ENCODE peak calls at places on chromosome 12, in four cellular contexts. L, Y, M and C are unnamed samples.
A peak's percentile ranks its signal among the peaks of the same experiment; 100 is the strongest.

GRCh38 chr12:46264057-46264456 is 4.8 kb downstream of the SLC38A1 start:
- DNase-seq in L (no peak), Y (no peak), M (no peak), C (no peak)

GRCh38 chr12:113103756-113104450 is 31.7 kb downstream of the RASAL1 start:
- DNase-seq in L (no peak), Y (peak; percentile 68), M (peak; percentile 27), C (peak; percentile 89)

GRCh38 chr12:120797677-120798642 is 72.3 kb downstream of the ACADS start:
- DNase-seq in L (peak; percentile 51), Y (no peak), M (no peak), C (no peak)

GRCh38 chr12:5096241-5096880 is 52.7 kb downstream of the KCNA5 start:
- DNase-seq in L (no peak), Y (no peak), M (no peak), C (no peak)

GRCh38 chr12:59716049-59716448 is 120.2 kb downstream of the SLC16A7 start:
- DNase-seq in L (no peak), Y (no peak), M (no peak), C (no peak)

GRCh38 chr12:13749380-13749779 is 232.0 kb downstream of the GRIN2B start:
- DNase-seq in L (no peak), Y (no peak), M (no peak), C (peak; percentile 85)

GRCh38 chr12:89695830-89696229 is 12.8 kb downstream of the ATP2B1 start:
- DNase-seq in L (no peak), Y (no peak), M (no peak), C (no peak)

GRCh38 chr12:98821232-98821631 is 176.1 kb downstream of the APAF1 start:
- DNase-seq in L (no peak), Y (no peak), M (no peak), C (peak; percentile 56)

GRCh38 chr12:96513681-96514080 is 24.3 kb downstream of the CFAP54 start:
- DNase-seq in L (no peak), Y (no peak), M (no peak), C (no peak)

GRCh38 chr12:76628745-76629144 is 69.2 kb upstream of the OSBPL8 start:
- DNase-seq in L (no peak), Y (no peak), M (no peak), C (no peak)

GRCh38 chr12:11650697-11651281 is 1.3 kb downstream of the ETV6 start:
- DNase-seq in L (peak; percentile 40), Y (no peak), M (peak; percentile 31), C (no peak)

GRCh38 chr12:15118946-15119345 is 102.3 kb downstream of the RERG start:
- DNase-seq in L (no peak), Y (no peak), M (no peak), C (no peak)

GRCh38 chr12:14417717-14418116 is 52.2 kb downstream of the ATF7IP start:
- DNase-seq in L (no peak), Y (peak; percentile 26), M (peak; percentile 33), C (peak; percentile 96)

GRCh38 chr12:85092814-85093370 is 56.7 kb downstream of the LRRIQ1 start:
- DNase-seq in L (no peak), Y (no peak), M (peak; percentile 6), C (no peak)

GRCh38 chr12:19227190-19227879 is 97.8 kb downstream of the PLEKHA5 start:
- DNase-seq in L (no peak), Y (no peak), M (no peak), C (peak; percentile 24)

GRCh38 chr12:26125451-26126339 is 858 bp upstream of the BHLHE41 start:
- DNase-seq in L (no peak), Y (no peak), M (peak; percentile 36), C (peak; percentile 82)

GRCh38 chr12:54018608-54018984 is 9.6 kb upstream of the HOXC6 start:
- DNase-seq in L (no peak), Y (peak; percentile 74), M (no peak), C (peak; percentile 70)

GRCh38 chr12:24856541-24856940 is 92.4 kb downstream of the BCAT1 start:
- DNase-seq in L (no peak), Y (no peak), M (no peak), C (no peak)

GRCh38 chr12:127640181-127640886 is 626.6 kb upstream of the TMEM132C start:
- DNase-seq in L (no peak), Y (no peak), M (no peak), C (no peak)

GRCh38 chr12:14774944-14775651 is 28.2 kb downstream of the WBP11 start:
- DNase-seq in L (no peak), Y (no peak), M (no peak), C (peak; percentile 40)

GRCh38 chr12:108938247-108938924 is 58.5 kb downstream of the DAO start:
- DNase-seq in L (no peak), Y (no peak), M (no peak), C (no peak)

GRCh38 chr12:109951136-109951535 is 45.0 kb downstream of the GIT2 start:
- DNase-seq in L (no peak), Y (no peak), M (no peak), C (no peak)

GRCh38 chr12:55818140-55818728 is 393 bp downstream of the ORMDL2 start:
- DNase-seq in L (no peak), Y (peak; percentile 75), M (no peak), C (no peak)

GRCh38 chr12:97148941-97149559 is 242.0 kb downstream of the NEDD1 start:
- DNase-seq in L (no peak), Y (peak; percentile 15), M (peak; percentile 56), C (peak; percentile 89)

DNA sequence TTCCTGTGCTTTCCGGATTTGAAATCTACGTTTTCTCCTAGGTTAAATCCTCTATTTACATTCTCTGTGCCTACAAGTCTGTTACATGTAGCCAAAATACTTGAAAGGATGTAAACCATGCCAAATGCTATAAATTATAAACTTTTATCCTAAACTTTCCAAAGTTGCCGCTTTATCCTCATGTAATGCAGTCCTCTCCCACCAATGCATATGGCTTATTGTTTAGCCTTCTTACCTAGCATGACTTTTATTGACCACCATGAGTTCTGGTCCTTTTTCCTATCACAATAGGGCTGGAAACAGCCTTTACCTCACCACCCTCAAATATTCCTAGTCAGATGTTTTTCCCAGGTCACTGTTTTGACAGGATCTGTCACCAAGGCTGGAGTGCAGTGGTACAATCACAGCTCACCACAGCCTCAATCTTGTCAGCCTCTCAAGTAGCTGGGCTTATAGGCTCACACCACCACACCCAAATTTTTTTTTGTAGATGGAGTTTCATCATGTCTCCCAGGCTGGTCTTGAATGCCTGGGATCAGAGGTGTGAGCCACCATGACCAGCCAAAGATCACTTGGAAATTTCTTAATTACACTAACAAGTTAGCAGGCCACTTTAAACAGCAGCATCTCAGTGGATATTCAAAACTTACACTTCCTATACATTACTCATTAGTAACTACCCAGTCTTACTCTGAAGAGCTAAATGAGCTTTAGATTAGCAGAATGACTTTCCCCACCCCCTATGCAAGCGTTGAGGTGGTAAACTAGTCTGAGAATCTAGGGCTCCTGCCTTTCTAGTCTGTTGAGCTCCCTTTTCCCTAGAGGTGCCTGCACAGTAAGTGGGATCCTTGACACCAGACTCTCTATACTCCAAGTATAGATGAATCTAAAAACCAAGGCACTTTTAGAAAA is 4.1 kb downstream of the TUBA1B start:
- DNase-seq in L (no peak), Y (no peak), M (no peak), C (no peak)
- TF ChIP-seq CREB1 in L (peak; percentile 31), Y (no peak), M (no peak), C (no peak)

GRCh38 chr12:88172844-88173407 is 30.8 kb downstream of the TMTC3 start:
- DNase-seq in L (no peak), Y (no peak), M (no peak), C (no peak)

GRCh38 chr12:88179436-88180014 is 37.4 kb downstream of the TMTC3 start:
- DNase-seq in L (no peak), Y (no peak), M (peak; percentile 34), C (no peak)

GRCh38 chr12:88175544-88175943 is 33.4 kb downstream of the TMTC3 start:
- DNase-seq in L (no peak), Y (no peak), M (no peak), C (no peak)
- H3K27ac ChIP-seq in L (no peak overlapping the region), Y (no peak overlapping the region), M (no peak overlapping the region), C (no peak overlapping the region)

GRCh38 chr12:50075808-50076170 is 9.4 kb upstream of the SMARCD1 start:
- DNase-seq in L (no peak), Y (no peak), M (no peak), C (no peak)

GRCh38 chr12:50077099-50077498 is 8.0 kb upstream of the SMARCD1 start:
- DNase-seq in L (no peak), Y (no peak), M (no peak), C (no peak)

GRCh38 chr12:50073206-50073605 is 11.9 kb upstream of the SMARCD1 start:
- DNase-seq in L (no peak), Y (no peak), M (no peak), C (no peak)

GRCh38 chr12:50073712-50074111 is 11.4 kb upstream of the SMARCD1 start:
- DNase-seq in L (no peak), Y (no peak), M (no peak), C (no peak)

GRCh38 chr12:50074936-50075807 is 10.0 kb upstream of the SMARCD1 start:
- DNase-seq in L (peak; percentile 37), Y (peak; percentile 82), M (peak; percentile 82), C (peak; percentile 91)
- TF ChIP-seq REST in L (no peak), Y (no peak), M (no peak), C (no peak)

DNA sequence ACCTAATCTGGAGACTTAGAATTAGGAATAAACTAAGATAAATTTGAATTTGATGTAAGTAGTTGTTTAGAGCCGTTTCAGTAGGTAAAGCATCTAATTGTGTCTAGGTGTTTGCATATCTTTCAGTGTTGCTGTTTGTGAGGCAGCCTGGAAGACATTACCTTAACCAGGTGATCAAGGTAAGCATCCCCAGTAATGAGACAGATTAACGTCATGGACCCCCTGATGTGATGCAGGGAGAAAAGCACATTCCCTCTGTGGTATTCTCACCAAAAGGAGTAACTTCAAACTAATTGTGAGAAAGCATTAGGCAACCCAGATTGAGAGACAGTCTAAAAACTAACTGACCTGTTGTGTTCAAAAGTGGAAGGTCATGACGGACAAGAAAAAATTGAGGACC is 251.6 kb downstream of the NUAK1 start:
- DNase-seq in L (no peak), Y (no peak), M (no peak), C (peak; percentile 48)
- TF ChIP-seq CREB1 in L (no peak), Y (no peak), M (no peak), C (no peak)

DNA sequence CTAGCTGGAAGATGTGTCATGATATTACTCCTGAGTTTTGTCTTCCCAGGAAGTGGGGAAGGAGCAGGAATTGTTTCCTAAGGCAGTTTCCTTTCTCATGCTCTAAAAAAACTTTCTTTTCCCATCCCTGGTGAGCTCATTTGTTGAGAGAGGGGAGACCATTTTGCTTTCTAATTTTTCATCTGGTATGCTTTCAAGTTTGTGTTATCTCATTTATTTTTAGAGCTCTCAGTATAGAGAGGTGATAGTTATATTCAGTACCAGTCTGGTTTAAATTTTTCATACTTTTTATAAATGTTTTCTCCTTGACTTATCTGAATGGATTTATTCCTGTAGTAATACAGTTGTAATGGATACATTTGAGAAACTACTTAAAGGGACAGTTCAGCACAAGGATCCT is 79.6 kb downstream of the FBXW8 start:
- DNase-seq in L (no peak), Y (no peak), M (no peak), C (no peak)
- H3K27ac ChIP-seq in L (no peak overlapping the region), Y (no peak overlapping the region), M (no peak overlapping the region), C (no peak overlapping the region)